ENCODE peak calls at places on chromosomes 2 and 18, in four cellular contexts. K, S, Y and L are unnamed samples. For H3K4me1, the result is how much of the 10 kb centered on the place peaks cover.

GRCh38 chr18:11008544-11008943 is 140.8 kb downstream of the PIEZO2 start:
- DNase-seq in K (no peak), S (no peak), Y (no peak), L (no peak)

GRCh38 chr2:101912545-101912944 is 79.2 kb upstream of the IL1R2 start:
- DNase-seq in K (no peak), S (peak), Y (no peak), L (peak)

GRCh38 chr18:60358516-60358915 is 14.1 kb downstream of the MC4R start:
- DNase-seq in K (no peak), S (no peak), Y (no peak), L (no peak)

GRCh38 chr2:215765729-215766360 is 247.5 kb downstream of the MREG start:
- DNase-seq in K (no peak), S (no peak), Y (no peak), L (no peak)

GRCh38 chr2:40289771-40290404 is 162.0 kb downstream of the SLC8A1 start:
- DNase-seq in K (no peak), S (peak), Y (no peak), L (peak)

GRCh38 chr2:241358470-241358869 is 2.4 kb downstream of the FARP2 start:
- DNase-seq in K (no peak), S (peak), Y (no peak), L (no peak)

GRCh38 chr2:231530099-231531085 is at the start of gene NMUR1:
- DNase-seq in K (peak), S (peak), Y (peak), L (peak)

GRCh38 chr2:28273751-28274150 is 118.9 kb upstream of the FOSL2 start:
- DNase-seq in K (no peak), S (no peak), Y (no peak), L (no peak)

GRCh38 chr2:169014780-169015179 is 16.3 kb downstream of the ABCB11 start:
- DNase-seq in K (no peak), S (no peak), Y (no peak), L (no peak)

GRCh38 chr2:229032596-229033234 is 238.4 kb downstream of the PID1 start:
- DNase-seq in K (no peak), S (no peak), Y (no peak), L (no peak)

GRCh38 chr2:24620936-24621335 is 129.9 kb downstream of the NCOA1 start:
- DNase-seq in K (no peak), S (no peak), Y (no peak), L (no peak)

GRCh38 chr2:240210198-240210965 is 69.9 kb upstream of the OTOS start:
- DNase-seq in K (no peak), S (no peak), Y (no peak), L (no peak)

GRCh38 chr2:181300600-181301291 is 156.4 kb upstream of the ITGA4 start:
- DNase-seq in K (no peak), S (no peak), Y (no peak), L (no peak)

GRCh38 chr2:73886357-73886756 is 6.5 kb upstream of the ACTG2 start:
- DNase-seq in K (no peak), S (no peak), Y (no peak), L (peak)

GRCh38 chr2:100786297-100786658 is 33.7 kb upstream of the NPAS2 start:
- DNase-seq in K (peak), S (no peak), Y (peak), L (no peak)

GRCh38 chr2:100289020-100289419 is 33.3 kb downstream of the LONRF2 start:
- DNase-seq in K (no peak), S (no peak), Y (no peak), L (peak)

GRCh38 chr2:239236043-239236807 is 164.6 kb downstream of the HDAC4 start:
- DNase-seq in K (no peak), S (no peak), Y (no peak), L (no peak)

GRCh38 chr2:239908744-239909143 is 116.4 kb downstream of the NDUFA10 start:
- DNase-seq in K (no peak), S (no peak), Y (no peak), L (no peak)

GRCh38 chr18:55863876-55864275 is 275.9 kb upstream of the TCF4 start:
- DNase-seq in K (peak), S (no peak), Y (peak), L (no peak)

GRCh38 chr18:46084431-46084830 is 12.4 kb upstream of the PSTPIP2 start:
- DNase-seq in K (no peak), S (no peak), Y (no peak), L (no peak)

DNA sequence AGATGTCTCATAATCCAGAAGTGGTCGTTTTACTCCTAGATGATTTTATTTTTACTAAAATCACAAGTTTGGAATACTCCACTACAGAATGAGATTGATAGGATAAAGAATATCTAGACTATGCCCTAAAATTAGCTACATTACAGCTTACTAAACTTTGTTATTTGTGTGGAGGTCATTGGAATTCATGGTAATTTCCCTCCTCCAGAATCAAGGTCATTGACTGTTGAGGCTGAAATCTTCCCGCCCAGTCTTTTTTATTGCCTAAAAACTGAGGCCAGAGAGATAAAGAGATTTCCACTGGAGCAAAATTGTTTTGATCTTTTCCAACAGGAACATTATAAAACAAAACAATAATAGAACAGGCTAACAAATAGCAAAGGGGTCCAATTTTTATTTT is 35.0 kb downstream of the ITGB6 start:
- DNase-seq in K (no peak), S (no peak), Y (no peak), L (no peak)
- H3K4me1 ChIP-seq in K (under half), S (under half), Y (under half), L (under half)

GRCh38 chr2:113889471-113890252 is at the start of gene ACTR3:
- DNase-seq in K (peak), S (peak), Y (peak), L (peak)
- H3K4me3 ChIP-seq in K (peak), S (peak), Y (peak), L (peak)

GRCh38 chr2:217907266-217907665 is 95.5 kb downstream of the TNS1 start:
- DNase-seq in K (no peak), S (no peak), Y (peak), L (no peak)
- H3K4me1 ChIP-seq in K (half or more), S (under half), Y (half or more), L (under half)

GRCh38 chr2:108267117-108267516 is 21.6 kb upstream of the SULT1C2 start:
- DNase-seq in K (no peak), S (no peak), Y (no peak), L (no peak)
- H3K4me3 ChIP-seq in K (no peak), S (no peak), Y (no peak), L (no peak)

GRCh38 chr2:157806426-157806825 is 69.7 kb downstream of the ACVR1 start:
- DNase-seq in K (no peak), S (no peak), Y (no peak), L (no peak)
- H3K4me1 ChIP-seq in K (half or more), S (under half), Y (under half), L (under half)

DNA sequence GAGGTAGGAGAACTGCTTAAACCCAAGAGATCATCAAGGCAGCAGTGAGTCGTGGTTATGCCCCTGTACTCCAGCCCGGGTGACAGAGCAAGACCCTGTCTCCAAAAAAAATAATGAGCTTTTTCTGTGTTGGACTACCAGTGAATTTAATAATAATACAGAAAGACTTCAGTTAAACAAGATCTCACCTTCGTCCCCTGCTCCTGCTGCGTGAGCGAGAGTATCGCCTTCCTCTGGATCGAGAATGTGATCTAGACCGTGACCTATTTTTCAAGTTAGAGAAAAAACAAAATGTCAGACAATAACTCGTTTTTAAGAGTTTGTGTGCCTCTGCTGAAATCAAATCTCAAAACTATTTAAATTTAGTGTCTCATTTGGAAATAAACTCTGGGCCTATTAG is 2.8 kb downstream of the SRSF7 start:
- DNase-seq in K (no peak), S (no peak), Y (no peak), L (no peak)
- H3K4me3 ChIP-seq in K (no peak), S (no peak), Y (no peak), L (peak)

DNA sequence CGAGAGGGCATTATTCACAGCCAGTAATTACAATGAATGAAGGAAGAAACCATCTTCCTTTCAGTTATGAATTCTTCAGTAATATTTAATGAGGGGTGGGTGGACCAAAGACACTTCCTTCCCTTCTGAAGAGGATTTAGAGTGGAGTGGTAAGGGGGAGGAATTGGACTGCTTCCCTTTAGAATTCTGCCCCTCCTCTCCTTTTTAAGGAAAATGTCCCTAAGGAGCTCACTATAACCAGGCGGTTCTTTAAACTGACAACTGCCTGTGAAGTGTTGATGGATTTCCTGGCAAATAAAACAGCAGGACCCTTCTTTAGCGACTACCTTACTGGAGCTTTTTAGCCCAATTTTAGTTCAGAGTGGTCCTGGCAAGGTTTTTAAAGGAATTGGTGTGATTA is 86.4 kb downstream of the LIMS1 start:
- DNase-seq in K (no peak), S (no peak), Y (no peak), L (no peak)
- H3K4me1 ChIP-seq in K (half or more), S (under half), Y (under half), L (half or more)